ENCODE peak calls at places on chromosomes 5 and 9, in five cellular contexts. Z is heart right ventricle; R is gastrocnemius medialis; E is effector memory CD4-positive, alpha-beta T cell; M is neuronal stem cell. P is an unnamed sample.

GRCh38 chr5:65837139-65837538 is 89.2 kb upstream of the ERBIN start:
- DNase-seq in Z (no peak), R (no peak), E (no peak), M (no peak), P (no peak)

GRCh38 chr5:144309265-144309664 is 138.6 kb downstream of the KCTD16 start:
- DNase-seq in Z (no peak), R (no peak), E (no peak), M (no peak), P (no peak)

GRCh38 chr5:155833282-155833681 is 493.7 kb upstream of the SGCD start:
- DNase-seq in Z (no peak), R (no peak), E (no peak), M (no peak), P (no peak)

GRCh38 chr9:105319514-105319863 is 75.0 kb downstream of the SLC44A1 start:
- DNase-seq in Z (no peak), R (no peak), E (no peak), M (no peak), P (no peak)

GRCh38 chr5:80034962-80035821 is at the start of gene THBS4:
- DNase-seq in Z (peak; percentile 11), R (no peak), E (no peak), M (peak; percentile 24), P (no peak)

GRCh38 chr5:163571755-163572154 is 66.3 kb downstream of the MAT2B start:
- DNase-seq in Z (no peak), R (no peak), E (no peak), M (no peak), P (no peak)

GRCh38 chr5:112574566-112574965 is 155.5 kb upstream of the EPB41L4A start:
- DNase-seq in Z (no peak), R (no peak), E (no peak), M (no peak), P (no peak)

GRCh38 chr9:114500583-114501292 is 4.5 kb downstream of the WHRN start:
- DNase-seq in Z (no peak), R (no peak), E (no peak), M (no peak), P (no peak)

GRCh38 chr9:35070823-35071813 is 1.3 kb downstream of the VCP start:
- DNase-seq in Z (peak; percentile 52), R (peak; percentile 74), E (no peak), M (no peak), P (no peak)

GRCh38 chr5:123089971-123090640 is 1.1 kb downstream of the PRDM6 start:
- DNase-seq in Z (no peak), R (no peak), E (no peak), M (no peak), P (no peak)

GRCh38 chr9:33620738-33621439 is 96.8 kb downstream of the ANKRD18B start:
- DNase-seq in Z (no peak), R (no peak), E (no peak), M (no peak), P (no peak)

GRCh38 chr5:36090033-36090432 is 23.4 kb upstream of the UGT3A2 start:
- DNase-seq in Z (no peak), R (no peak), E (no peak), M (no peak), P (no peak)

GRCh38 chr9:121763561-121764370 is 112.3 kb downstream of the DAB2IP start:
- DNase-seq in Z (no peak), R (no peak), E (no peak), M (no peak), P (no peak)

GRCh38 chr5:172939045-172939444 is 20.2 kb upstream of the RPL26L1 start:
- DNase-seq in Z (no peak), R (no peak), E (no peak), M (no peak), P (no peak)

GRCh38 chr9:69200071-69200470 is 26.0 kb downstream of the TJP2 start:
- DNase-seq in Z (no peak), R (no peak), E (no peak), M (no peak), P (no peak)

GRCh38 chr9:121399883-121400607 is 30.0 kb upstream of the STOM start:
- DNase-seq in Z (peak; percentile 19), R (no peak), E (no peak), M (peak; percentile 65), P (no peak)

GRCh38 chr5:96172436-96172835 is 210.8 kb upstream of the ELL2 start:
- DNase-seq in Z (no peak), R (no peak), E (no peak), M (no peak), P (no peak)

GRCh38 chr9:120878188-120879130 is 1.5 kb upstream of the PHF19 start:
- DNase-seq in Z (no peak), R (no peak), E (no peak), M (no peak), P (no peak)

GRCh38 chr5:179930788-179931473 is 23.2 kb upstream of the TBC1D9B start:
- DNase-seq in Z (no peak), R (no peak), E (no peak), M (no peak), P (no peak)

GRCh38 chr5:155625897-155626543 is 612.5 kb downstream of the KIF4B start:
- DNase-seq in Z (no peak), R (no peak), E (no peak), M (no peak), P (no peak)

GRCh38 chr5:172891716-172892421 is 57.8 kb downstream of the ERGIC1 start:
- DNase-seq in Z (peak; percentile 87), R (peak; percentile 55), E (no peak), M (no peak), P (peak; percentile 80)

GRCh38 chr9:79731483-79731882 is 159.7 kb downstream of the TLE4 start:
- DNase-seq in Z (no peak), R (no peak), E (no peak), M (no peak), P (no peak)

GRCh38 chr9:129735546-129735945 is 17.3 kb downstream of the PTGES start:
- DNase-seq in Z (no peak), R (no peak), E (no peak), M (no peak), P (no peak)

GRCh38 chr5:95273956-95274520 is 10.9 kb downstream of the MCTP1 start:
- DNase-seq in Z (no peak), R (no peak), E (no peak), M (no peak), P (no peak)

DNA sequence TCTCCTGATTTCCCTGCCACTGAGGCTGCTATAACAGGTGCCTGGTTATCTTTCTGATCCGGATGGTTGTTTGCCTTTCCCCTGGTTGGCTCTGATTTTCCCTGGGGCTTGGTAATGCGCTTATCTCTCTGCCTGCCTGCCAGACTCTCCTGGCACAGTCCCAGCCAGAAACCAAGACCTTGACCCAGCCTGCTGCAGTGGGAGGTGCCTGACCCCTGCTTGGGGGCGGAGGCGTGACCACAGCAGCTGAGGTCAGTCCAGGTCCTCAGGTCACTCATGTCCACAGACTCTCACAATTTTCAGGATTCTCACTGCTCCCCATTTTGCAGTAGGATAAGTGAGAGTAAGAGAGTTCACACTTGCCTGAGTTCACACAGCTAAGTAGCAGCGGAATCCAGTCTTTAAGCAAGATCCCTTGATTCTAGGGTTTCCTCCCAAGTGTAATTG is 24.4 kb upstream of the SYNPO start:
- DNase-seq in Z (peak; percentile 87), R (no peak), E (no peak), M (no peak), P (peak; percentile 92)
- H3K27ac ChIP-seq in Z (peak overlapping the region; percentile 85), R (peak overlapping the region; percentile 97), E (no peak overlapping the region), M (no peak overlapping the region), P (peak overlapping the region; percentile 100)

GRCh38 chr5:143141652-143142051 is 261.8 kb downstream of the NR3C1 start:
- DNase-seq in Z (no peak), R (no peak), E (no peak), M (no peak), P (no peak)
- H3K27ac ChIP-seq in Z (no peak overlapping the region), R (peak overlapping the region; percentile 95), E (no peak overlapping the region), M (no peak overlapping the region), P (no peak overlapping the region)

DNA sequence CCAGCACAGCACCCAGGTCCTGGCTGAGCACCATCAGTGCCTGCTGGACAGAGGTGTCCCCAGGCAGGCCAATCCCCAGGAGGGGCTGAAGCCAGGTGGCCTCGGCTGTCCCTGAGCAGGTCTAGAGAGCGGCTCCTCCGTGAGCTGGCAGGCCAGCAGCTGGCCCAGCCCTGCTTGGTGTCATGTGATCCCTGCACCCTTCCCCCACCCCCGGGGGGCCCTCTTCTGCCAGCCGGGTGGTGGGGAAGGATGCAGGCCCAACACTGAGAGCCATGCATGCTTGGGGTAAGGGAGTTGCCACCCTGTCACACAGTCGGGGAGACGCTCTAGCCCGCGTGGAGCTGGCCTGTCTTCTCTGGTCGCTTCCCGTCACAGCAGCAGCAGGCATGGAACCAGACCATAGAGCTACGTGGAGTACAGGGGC is 7.1 kb downstream of the RALGDS start:
- DNase-seq in Z (peak; percentile 49), R (peak; percentile 81), E (no peak), M (no peak), P (peak; percentile 70)
- H3K27ac ChIP-seq in Z (peak overlapping the region; percentile 78), R (peak overlapping the region; percentile 98), E (peak overlapping the region; percentile 47), M (no peak overlapping the region), P (peak overlapping the region; percentile 74)

GRCh38 chr9:95071925-95072324 is 245.6 kb downstream of the FANCC start:
- DNase-seq in Z (peak; percentile 3), R (no peak), E (no peak), M (no peak), P (no peak)
- H3K27ac ChIP-seq in Z (peak overlapping the region; percentile 36), R (peak overlapping the region; percentile 96), E (no peak overlapping the region), M (no peak overlapping the region), P (peak overlapping the region; percentile 32)

GRCh38 chr5:124736814-124737186 is 9.6 kb downstream of the ZNF608 start:
- DNase-seq in Z (no peak), R (no peak), E (no peak), M (no peak), P (no peak)

GRCh38 chr5:124740991-124741583 is 5.4 kb downstream of the ZNF608 start:
- DNase-seq in Z (no peak), R (no peak), E (no peak), M (no peak), P (no peak)

GRCh38 chr5:124737651-124738050 is 8.8 kb downstream of the ZNF608 start:
- DNase-seq in Z (no peak), R (no peak), E (no peak), M (no peak), P (no peak)

GRCh38 chr5:124740055-124740454 is 6.4 kb downstream of the ZNF608 start:
- DNase-seq in Z (no peak), R (no peak), E (no peak), M (peak; percentile 65), P (no peak)

DNA sequence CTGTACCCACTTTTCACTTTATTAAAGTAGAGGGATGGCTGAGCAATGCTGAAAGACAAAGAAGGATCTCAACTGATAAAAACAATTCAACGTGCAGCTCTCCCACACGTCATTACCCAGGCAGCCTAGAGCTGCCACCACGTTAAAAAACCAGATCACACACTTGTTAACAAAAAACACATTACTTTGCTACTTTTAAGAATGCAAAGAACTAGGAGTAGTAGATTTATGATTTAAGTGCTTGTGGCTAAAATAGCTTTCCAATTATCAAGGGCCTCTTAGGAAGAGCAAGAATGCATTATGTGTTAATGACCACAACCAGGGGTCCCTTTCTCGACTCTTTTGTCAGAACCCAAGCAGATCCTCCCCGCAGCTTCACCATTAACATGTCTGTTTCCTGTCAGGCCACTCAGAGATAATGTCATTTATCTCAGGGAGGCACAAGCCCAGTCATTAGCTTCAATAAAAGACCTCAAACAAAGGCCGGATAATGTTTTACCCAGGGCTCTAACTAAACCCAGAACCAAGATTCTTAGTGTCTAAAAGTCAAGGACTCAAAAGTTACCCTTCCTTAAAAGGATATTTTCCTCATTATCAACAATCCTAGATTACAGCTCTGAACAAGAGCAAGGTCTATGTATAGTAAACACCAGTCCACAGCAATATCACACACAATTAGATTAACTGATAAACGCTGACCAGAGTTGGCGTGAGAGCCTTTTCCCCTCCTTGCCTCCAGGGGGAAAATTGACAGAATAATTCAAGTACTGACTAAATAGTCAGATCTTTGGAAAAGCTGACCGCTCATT is 7.5 kb downstream of the ZNF608 start:
- DNase-seq in Z (no peak), R (no peak), E (no peak), M (peak; percentile 72), P (no peak)
- H3K27ac ChIP-seq in Z (no peak overlapping the region), R (peak overlapping the region; percentile 92), E (no peak overlapping the region), M (peak overlapping the region; percentile 75), P (no peak overlapping the region)

GRCh38 chr9:6384732-6385131 is 28.3 kb upstream of the UHRF2 start:
- DNase-seq in Z (no peak), R (no peak), E (no peak), M (no peak), P (no peak)
- H3K27ac ChIP-seq in Z (no peak overlapping the region), R (no peak overlapping the region), E (no peak overlapping the region), M (no peak overlapping the region), P (no peak overlapping the region)

P was measured in heart left ventricle.